ENCODE peak calls at places on chromosomes 16 and 17, in five cellular contexts. O is stimulated activated CD4-positive, alpha-beta T cell treated with anti-CD3 and anti-CD28 coated beads, Interleukin-4, amount 100 ng/mL, for 48 hours; R is activated naive CD4-positive, alpha-beta T cell; V is NCI-H146; C is mesenchymal stem cell. N is an unnamed sample.

GRCh38 chr16:51150159-51150893 is 744 bp downstream of the SALL1 start:
- DNase-seq in O (no peak), R (no peak), V (peak), C (no peak), N (peak)

GRCh38 chr16:305916-306315 is 23.0 kb downstream of the PDIA2 start:
- DNase-seq in O (no peak), R (no peak), V (no peak), C (no peak), N (no peak)

GRCh38 chr16:9225527-9226316 is 134.3 kb downstream of the HAPSTR1 start:
- DNase-seq in O (no peak), R (no peak), V (no peak), C (no peak), N (no peak)

GRCh38 chr16:84599528-84600202 is 18.2 kb downstream of the COTL1 start:
- DNase-seq in O (peak), R (peak), V (peak), C (peak), N (peak)

GRCh38 chr17:79907855-79908254 is 68.6 kb upstream of the CBX4 start:
- DNase-seq in O (no peak), R (no peak), V (no peak), C (no peak), N (no peak)

GRCh38 chr16:30948956-30949654 is at the start of gene ORAI3:
- DNase-seq in O (no peak), R (no peak), V (peak), C (peak), N (peak)

GRCh38 chr17:48546924-48547838 is 2.3 kb upstream of the HOXB2 start:
- DNase-seq in O (no peak), R (no peak), V (no peak), C (peak), N (peak)

GRCh38 chr17:67139784-67140665 is 95.7 kb downstream of the CACNG1 start:
- DNase-seq in O (no peak), R (no peak), V (peak), C (peak), N (peak)

GRCh38 chr16:50861451-50861850 is 119.6 kb downstream of the CYLD start:
- DNase-seq in O (no peak), R (no peak), V (no peak), C (no peak), N (no peak)

GRCh38 chr16:28264656-28265055 is 27.7 kb upstream of the SBK1 start:
- DNase-seq in O (no peak), R (no peak), V (no peak), C (peak), N (no peak)

GRCh38 chr17:59616253-59616920 is 3.3 kb upstream of the CLTC start:
- DNase-seq in O (no peak), R (no peak), V (peak), C (no peak), N (no peak)

GRCh38 chr17:79137791-79138190 is 63.2 kb downstream of the ENGASE start:
- DNase-seq in O (no peak), R (no peak), V (no peak), C (no peak), N (no peak)

GRCh38 chr17:4766199-4766598 is 5.5 kb upstream of the TM4SF5 start:
- DNase-seq in O (no peak), R (no peak), V (no peak), C (no peak), N (no peak)

GRCh38 chr17:80005360-80006338 is 30.0 kb downstream of the TBC1D16 start:
- DNase-seq in O (peak), R (peak), V (peak), C (peak), N (peak)

GRCh38 chr17:82394296-82394695 is 22.7 kb downstream of the UTS2R start:
- DNase-seq in O (no peak), R (no peak), V (no peak), C (no peak), N (no peak)

GRCh38 chr16:81711609-81712329 is 67.3 kb upstream of the PLCG2 start:
- DNase-seq in O (no peak), R (no peak), V (no peak), C (peak), N (peak)